ENCODE peak calls at places on chromosomes 16 and 17, in ten cellular contexts. H, Z, I, G, F, E, N, Q, V and S are unnamed samples.

GRCh38 chr17:50950002-50950877 is 84.1 kb upstream of the TOB1 start:
- DNase-seq in H (peak; percentile 92), Z (peak; percentile 90), I (peak; percentile 91), G (peak; percentile 78), F (no peak), E (peak; percentile 90), N (peak; percentile 73), Q (peak; percentile 90), V (peak; percentile 61), S (peak; percentile 77)

GRCh38 chr17:40345161-40346034 is 19.1 kb downstream of the GJD3 start:
- DNase-seq in H (peak; percentile 90), Z (peak; percentile 66), I (peak; percentile 61), G (peak; percentile 81), F (no peak), E (peak; percentile 56), N (no peak), Q (peak; percentile 76), V (no peak), S (peak; percentile 86)

GRCh38 chr17:70314096-70314495 is 144.8 kb downstream of the KCNJ2 start:
- DNase-seq in H (no peak), Z (peak; percentile 53), I (peak; percentile 90), G (no peak), F (no peak), E (no peak), N (no peak), Q (peak; percentile 93), V (peak; percentile 25), S (no peak)

GRCh38 chr17:44518032-44518431 is 14.8 kb upstream of the GPATCH8 start:
- DNase-seq in H (no peak), Z (peak; percentile 49), I (peak; percentile 63), G (peak; percentile 47), F (no peak), E (peak; percentile 35), N (no peak), Q (peak; percentile 44), V (no peak), S (no peak)

GRCh38 chr16:77736879-77737278 is 14.6 kb downstream of the NUDT7 start:
- DNase-seq in H (no peak), Z (no peak), I (no peak), G (no peak), F (no peak), E (no peak), N (no peak), Q (no peak), V (no peak), S (no peak)

GRCh38 chr17:43665038-43665386 is 3.3 kb upstream of the MEOX1 start:
- DNase-seq in H (no peak), Z (no peak), I (no peak), G (no peak), F (no peak), E (no peak), N (no peak), Q (peak; percentile 13), V (no peak), S (no peak)

GRCh38 chr17:17877548-17878358 is 41.0 kb upstream of the SREBF1 start:
- DNase-seq in H (peak; percentile 82), Z (peak; percentile 73), I (peak; percentile 85), G (peak; percentile 97), F (no peak), E (peak; percentile 18), N (peak; percentile 77), Q (peak; percentile 95), V (peak; percentile 46), S (peak; percentile 75)

GRCh38 chr16:88622125-88622524 is 16.2 kb upstream of the IL17C start:
- DNase-seq in H (no peak), Z (no peak), I (no peak), G (no peak), F (no peak), E (no peak), N (no peak), Q (no peak), V (no peak), S (no peak)

GRCh38 chr17:51255673-51256072 is 4.2 kb downstream of the MBTD1 start:
- DNase-seq in H (no peak), Z (no peak), I (no peak), G (no peak), F (no peak), E (no peak), N (no peak), Q (no peak), V (no peak), S (no peak)

GRCh38 chr16:4612977-4613635 is 1.6 kb downstream of the UBALD1 start:
- DNase-seq in H (peak; percentile 82), Z (no peak), I (peak; percentile 5), G (peak; percentile 6), F (no peak), E (no peak), N (no peak), Q (no peak), V (no peak), S (no peak)

GRCh38 chr16:56672761-56673536 is 3.3 kb downstream of the MT1H start:
- DNase-seq in H (no peak), Z (no peak), I (peak; percentile 15), G (no peak), F (no peak), E (no peak), N (no peak), Q (no peak), V (no peak), S (no peak)

GRCh38 chr17:64355536-64356303 is 34.9 kb downstream of the PECAM1 start:
- DNase-seq in H (no peak), Z (peak; percentile 73), I (peak; percentile 68), G (peak; percentile 42), F (no peak), E (no peak), N (no peak), Q (peak; percentile 91), V (no peak), S (no peak)

GRCh38 chr17:39775075-39775474 is 37.3 kb downstream of the GRB7 start:
- DNase-seq in H (no peak), Z (no peak), I (no peak), G (no peak), F (no peak), E (no peak), N (no peak), Q (no peak), V (no peak), S (no peak)

GRCh38 chr16:13864689-13865088 is 55.3 kb upstream of the ERCC4 start:
- DNase-seq in H (no peak), Z (no peak), I (no peak), G (no peak), F (no peak), E (no peak), N (no peak), Q (no peak), V (no peak), S (no peak)

GRCh38 chr17:64074704-64075484 is 54.5 kb upstream of the ICAM2 start:
- DNase-seq in H (no peak), Z (peak; percentile 79), I (peak; percentile 75), G (peak; percentile 77), F (no peak), E (no peak), N (no peak), Q (peak; percentile 49), V (peak; percentile 76), S (no peak)

GRCh38 chr17:74647871-74648672 is 24.5 kb upstream of the CD300E start:
- DNase-seq in H (no peak), Z (no peak), I (no peak), G (no peak), F (no peak), E (no peak), N (no peak), Q (no peak), V (no peak), S (no peak)

GRCh38 chr16:54176376-54176901 is 110.1 kb downstream of the IRX3 start:
- DNase-seq in H (no peak), Z (peak; percentile 9), I (peak; percentile 5), G (peak; percentile 8), F (no peak), E (no peak), N (no peak), Q (no peak), V (no peak), S (no peak)

GRCh38 chr16:12539185-12539929 is 264.3 kb downstream of the CPPED1 start:
- DNase-seq in H (no peak), Z (peak; percentile 86), I (peak; percentile 68), G (no peak), F (no peak), E (no peak), N (no peak), Q (peak; percentile 77), V (peak; percentile 61), S (no peak)

GRCh38 chr16:84459941-84460405 is 44.5 kb downstream of the MEAK7 start:
- DNase-seq in H (peak; percentile 40), Z (no peak), I (no peak), G (no peak), F (no peak), E (no peak), N (no peak), Q (no peak), V (no peak), S (peak; percentile 39)

GRCh38 chr17:59332890-59333377 is 1.5 kb downstream of the YPEL2 start:
- DNase-seq in H (peak; percentile 77), Z (peak; percentile 54), I (peak; percentile 50), G (peak; percentile 59), F (no peak), E (no peak), N (no peak), Q (no peak), V (no peak), S (no peak)

GRCh38 chr17:74361613-74362391 is at the start of gene BTBD17:
- DNase-seq in H (peak; percentile 85), Z (no peak), I (peak; percentile 42), G (peak; percentile 49), F (no peak), E (peak; percentile 58), N (no peak), Q (no peak), V (no peak), S (peak; percentile 94)

GRCh38 chr16:88078111-88078775 is 127.0 kb downstream of the BANP start:
- DNase-seq in H (peak; percentile 41), Z (no peak), I (no peak), G (no peak), F (no peak), E (no peak), N (no peak), Q (no peak), V (no peak), S (no peak)

GRCh38 chr17:43874293-43874692 is 27.3 kb downstream of the CD300LG start:
- DNase-seq in H (no peak), Z (no peak), I (no peak), G (no peak), F (no peak), E (no peak), N (no peak), Q (no peak), V (no peak), S (no peak)

GRCh38 chr17:1143573-1143972 is 36.2 kb downstream of the ABR start:
- DNase-seq in H (no peak), Z (no peak), I (no peak), G (peak; percentile 60), F (no peak), E (no peak), N (no peak), Q (peak; percentile 20), V (no peak), S (peak; percentile 75)

GRCh38 chr17:2400474-2400866 is 390 bp downstream of the MNT start:
- DNase-seq in H (peak; percentile 95), Z (peak; percentile 45), I (peak; percentile 64), G (peak; percentile 57), F (peak; percentile 36), E (peak; percentile 63), N (no peak), Q (peak; percentile 47), V (no peak), S (peak; percentile 77)

GRCh38 chr17:81042606-81043005 is 7.7 kb downstream of the BAIAP2 start:
- DNase-seq in H (no peak), Z (no peak), I (no peak), G (no peak), F (no peak), E (no peak), N (no peak), Q (no peak), V (no peak), S (no peak)